ENCODE peak calls at places on chromosomes 2 and 18, in five cellular contexts. M, I, S, P and K are unnamed samples.

GRCh38 chr2:231321556-231322334 is 73.8 kb upstream of the B3GNT7 start:
- DNase-seq in I (no peak), P (no peak), S (peak), M (no peak), K (no peak)

GRCh38 chr2:212737773-212738172 is 199.2 kb upstream of the ERBB4 start:
- DNase-seq in M (no peak), P (no peak), I (no peak), S (no peak), K (no peak)

GRCh38 chr18:474416-474815 is 26.1 kb downstream of the COLEC12 start:
- DNase-seq in P (no peak), S (no peak), I (no peak), M (no peak), K (no peak)

GRCh38 chr18:34121157-34121807 is 103.4 kb downstream of the NOL4 start:
- DNase-seq in I (no peak), P (no peak), M (no peak), S (no peak), K (no peak)

GRCh38 chr2:191703079-191703725 is 25.3 kb downstream of the NABP1 start:
- DNase-seq in I (no peak), S (no peak), M (no peak), P (no peak), K (no peak)

GRCh38 chr2:216107760-216108159 is 1.4 kb upstream of the XRCC5 start:
- DNase-seq in P (no peak), S (no peak), I (no peak), M (no peak), K (no peak)

GRCh38 chr2:236359426-236359825 is 95.2 kb upstream of the ASB18 start:
- DNase-seq in M (no peak), I (peak), S (peak), P (no peak), K (peak)

GRCh38 chr2:152555048-152555447 is 162.2 kb downstream of the PRPF40A start:
- DNase-seq in I (no peak), P (no peak), M (no peak), S (no peak), K (no peak)

GRCh38 chr2:165469417-165469816 is at the start of gene CSRNP3:
- DNase-seq in M (no peak), I (no peak), S (no peak), P (peak), K (no peak)